ENCODE peak calls at places on chromosomes 11 and 22, in four cellular contexts. S is fibroblast of lung, J is OCI-LY7, B is AG10803. U is an unnamed sample.

GRCh38 chr11:2859706-2860037 is 25.9 kb downstream of the CDKN1C start:
- DNase-seq in S (no peak), J (no peak), B (no peak), U (no peak)

GRCh38 chr22:39719559-39720450 is 149.3 kb downstream of the CACNA1I start:
- DNase-seq in S (no peak), J (no peak), B (no peak), U (no peak)

GRCh38 chr11:84828616-84829015 is 798.5 kb downstream of the DLG2 start:
- DNase-seq in S (no peak), J (no peak), B (no peak), U (no peak)

GRCh38 chr11:110069158-110069737 is 23.9 kb upstream of the ZC3H12C start:
- DNase-seq in S (peak; percentile 81), J (no peak), B (peak; percentile 66), U (peak; percentile 77)

GRCh38 chr11:4636962-4637661 is at the start of gene OR51D1:
- DNase-seq in S (peak; percentile 59), J (peak; percentile 53), B (peak; percentile 61), U (peak; percentile 40)

GRCh38 chr11:16001899-16002426 is 354.4 kb downstream of the SOX6 start:
- DNase-seq in S (peak; percentile 98), J (no peak), B (peak; percentile 97), U (peak; percentile 83)

GRCh38 chr11:125992893-125993292 is 47.0 kb downstream of the VSIG10L2 start:
- DNase-seq in S (no peak), J (no peak), B (no peak), U (no peak)

GRCh38 chr22:46537946-46538815 is 761 bp upstream of the CELSR1 start:
- DNase-seq in S (peak; percentile 20), J (no peak), B (peak; percentile 17), U (peak; percentile 32)

GRCh38 chr22:39600491-39601179 is 30.1 kb downstream of the CACNA1I start:
- DNase-seq in S (no peak), J (peak; percentile 40), B (no peak), U (no peak)

GRCh38 chr22:43090130-43090789 is 1.1 kb upstream of the TTLL1 start:
- DNase-seq in S (peak; percentile 86), J (peak; percentile 87), B (peak; percentile 89), U (peak; percentile 78)

GRCh38 chr11:69748637-69749036 is 26.5 kb downstream of the FGF4 start:
- DNase-seq in S (no peak), J (no peak), B (no peak), U (no peak)

GRCh38 chr11:71971676-71972075 is 27.0 kb upstream of the IL18BP start:
- DNase-seq in S (no peak), J (no peak), B (no peak), U (no peak)

GRCh38 chr11:9748361-9748970 is 84.6 kb downstream of the SWAP70 start:
- DNase-seq in S (peak; percentile 83), J (peak; percentile 88), B (peak; percentile 78), U (peak; percentile 82)

GRCh38 chr11:17556999-17557398 is 9.9 kb downstream of the OTOG start:
- DNase-seq in S (no peak), J (no peak), B (no peak), U (no peak)

GRCh38 chr22:24358105-24358836 is 69.1 kb upstream of the ADORA2A start:
- DNase-seq in S (no peak), J (no peak), B (no peak), U (no peak)

GRCh38 chr11:38646382-38646781 is 2048.3 kb upstream of the RAG2 start:
- DNase-seq in S (no peak), J (no peak), B (no peak), U (no peak)

GRCh38 chr22:20531404-20532181 is 24.2 kb downstream of the MED15 start:
- DNase-seq in S (peak; percentile 80), J (no peak), B (peak; percentile 93), U (peak; percentile 90)

GRCh38 chr11:77040401-77040777 is 6.2 kb downstream of the B3GNT6 start:
- DNase-seq in S (no peak), J (no peak), B (no peak), U (no peak)

GRCh38 chr22:26658671-26659478 is 1.5 kb downstream of the MIAT start:
- DNase-seq in S (peak; percentile 87), J (peak; percentile 84), B (peak; percentile 90), U (peak; percentile 87)

GRCh38 chr22:50544078-50544745 is 1.5 kb upstream of the KLHDC7B start:
- DNase-seq in S (peak; percentile 64), J (peak; percentile 66), B (peak; percentile 55), U (peak; percentile 55)